ENCODE peak calls at places on chromosomes 3 and 15, in eight cellular contexts. One of them, this sample, is unnamed.

GRCh38 chr15:74382004-74382816 is 14.8 kb upstream of the CYP11A1 start:
- DNase-seq in astrocyte of the spinal cord: peak
- DNase-seq in tibial nerve: peak
- DNase-seq in GM20000: peak
- DNase-seq in colonic mucosa: peak
- DNase-seq in lung: peak
- DNase-seq in fibroblast of the aortic adventitia: peak
- DNase-seq in astrocyte of the cerebellum: peak
- DNase-seq in this sample: peak

GRCh38 chr3:124877617-124878016 is 9.5 kb downstream of the ITGB5 start:
- DNase-seq in lung: no peak
- DNase-seq in fibroblast of the aortic adventitia: no peak
- DNase-seq in astrocyte of the spinal cord: no peak
- DNase-seq in colonic mucosa: no peak
- DNase-seq in astrocyte of the cerebellum: no peak
- DNase-seq in GM20000: no peak
- DNase-seq in tibial nerve: no peak
- DNase-seq in this sample: no peak

GRCh38 chr3:81744366-81744765 is 17.1 kb downstream of the GBE1 start:
- DNase-seq in colonic mucosa: no peak
- DNase-seq in astrocyte of the spinal cord: peak
- DNase-seq in lung: peak
- DNase-seq in astrocyte of the cerebellum: peak
- DNase-seq in fibroblast of the aortic adventitia: peak
- DNase-seq in tibial nerve: peak
- DNase-seq in GM20000: no peak
- DNase-seq in this sample: no peak

GRCh38 chr3:184167786-184168185 is 6.9 kb upstream of the AP2M1 start:
- DNase-seq in tibial nerve: no peak
- DNase-seq in lung: no peak
- DNase-seq in astrocyte of the spinal cord: no peak
- DNase-seq in astrocyte of the cerebellum: no peak
- DNase-seq in fibroblast of the aortic adventitia: no peak
- DNase-seq in colonic mucosa: no peak
- DNase-seq in GM20000: no peak
- DNase-seq in this sample: no peak

GRCh38 chr15:32698773-32699390 is 18.9 kb upstream of the GREM1 start:
- DNase-seq in GM20000: no peak
- DNase-seq in lung: no peak
- DNase-seq in fibroblast of the aortic adventitia: no peak
- DNase-seq in colonic mucosa: no peak
- DNase-seq in astrocyte of the spinal cord: peak
- DNase-seq in astrocyte of the cerebellum: no peak
- DNase-seq in tibial nerve: no peak
- DNase-seq in this sample: no peak

GRCh38 chr3:185732782-185733181 is 92.1 kb downstream of the IGF2BP2 start:
- DNase-seq in astrocyte of the cerebellum: no peak
- DNase-seq in GM20000: no peak
- DNase-seq in tibial nerve: no peak
- DNase-seq in colonic mucosa: no peak
- DNase-seq in lung: no peak
- DNase-seq in fibroblast of the aortic adventitia: peak
- DNase-seq in astrocyte of the spinal cord: peak
- DNase-seq in this sample: peak

GRCh38 chr15:60727260-60727659 is 248.3 kb upstream of the ICE2 start:
- DNase-seq in astrocyte of the cerebellum: no peak
- DNase-seq in astrocyte of the spinal cord: no peak
- DNase-seq in GM20000: no peak
- DNase-seq in lung: no peak
- DNase-seq in fibroblast of the aortic adventitia: no peak
- DNase-seq in colonic mucosa: no peak
- DNase-seq in tibial nerve: no peak
- DNase-seq in this sample: no peak

GRCh38 chr3:46406786-46407611 is at the start of the genes CCR5AS and CCRL2:
- DNase-seq in fibroblast of the aortic adventitia: peak
- DNase-seq in colonic mucosa: peak
- DNase-seq in lung: peak
- DNase-seq in GM20000: peak
- DNase-seq in astrocyte of the spinal cord: peak
- DNase-seq in astrocyte of the cerebellum: no peak
- DNase-seq in tibial nerve: peak
- DNase-seq in this sample: no peak

GRCh38 chr3:12268050-12268449 is 20.8 kb upstream of the PPARG start:
- DNase-seq in astrocyte of the cerebellum: no peak
- DNase-seq in fibroblast of the aortic adventitia: no peak
- DNase-seq in tibial nerve: no peak
- DNase-seq in lung: no peak
- DNase-seq in GM20000: no peak
- DNase-seq in astrocyte of the spinal cord: no peak
- DNase-seq in colonic mucosa: no peak
- DNase-seq in this sample: no peak

GRCh38 chr3:177234121-177234520 is 36.8 kb upstream of the TBL1XR1 start:
- DNase-seq in tibial nerve: no peak
- DNase-seq in GM20000: no peak
- DNase-seq in colonic mucosa: no peak
- DNase-seq in lung: no peak
- DNase-seq in fibroblast of the aortic adventitia: peak
- DNase-seq in astrocyte of the cerebellum: no peak
- DNase-seq in astrocyte of the spinal cord: no peak
- DNase-seq in this sample: no peak

GRCh38 chr3:39378092-39378491 is 5.1 kb upstream of the SLC25A38 start:
- DNase-seq in fibroblast of the aortic adventitia: peak
- DNase-seq in tibial nerve: no peak
- DNase-seq in astrocyte of the spinal cord: peak
- DNase-seq in lung: peak
- DNase-seq in astrocyte of the cerebellum: no peak
- DNase-seq in colonic mucosa: peak
- DNase-seq in GM20000: peak
- DNase-seq in this sample: no peak

GRCh38 chr3:192514081-192514753 is 213.1 kb downstream of the FGF12 start:
- DNase-seq in astrocyte of the spinal cord: peak
- DNase-seq in lung: no peak
- DNase-seq in GM20000: no peak
- DNase-seq in astrocyte of the cerebellum: peak
- DNase-seq in fibroblast of the aortic adventitia: peak
- DNase-seq in colonic mucosa: no peak
- DNase-seq in tibial nerve: no peak
- DNase-seq in this sample: no peak
- TF ChIP-seq CTCF in astrocyte of the spinal cord: no peak
- TF ChIP-seq CTCF in lung: no peak
- TF ChIP-seq CTCF in GM20000: no peak
- TF ChIP-seq CTCF in astrocyte of the cerebellum: peak
- TF ChIP-seq CTCF in fibroblast of the aortic adventitia: no peak
- TF ChIP-seq CTCF in colonic mucosa: no peak
- TF ChIP-seq CTCF in tibial nerve: no peak
- TF ChIP-seq CTCF in this sample: no peak

GRCh38 chr3:30660128-30660525 is 53.7 kb downstream of the TGFBR2 start:
- DNase-seq in colonic mucosa: no peak
- DNase-seq in fibroblast of the aortic adventitia: no peak
- DNase-seq in astrocyte of the spinal cord: no peak
- DNase-seq in astrocyte of the cerebellum: no peak
- DNase-seq in tibial nerve: no peak
- DNase-seq in lung: no peak
- DNase-seq in GM20000: no peak
- DNase-seq in this sample: no peak
- TF ChIP-seq CTCF in colonic mucosa: no peak
- TF ChIP-seq CTCF in fibroblast of the aortic adventitia: no peak
- TF ChIP-seq CTCF in astrocyte of the spinal cord: no peak
- TF ChIP-seq CTCF in astrocyte of the cerebellum: no peak
- TF ChIP-seq CTCF in tibial nerve: no peak
- TF ChIP-seq CTCF in lung: no peak
- TF ChIP-seq CTCF in GM20000: no peak
- TF ChIP-seq CTCF in this sample: no peak

GRCh38 chr15:65927545-65927944 is 58.3 kb downstream of the RAB11A start:
- DNase-seq in GM20000: no peak
- DNase-seq in fibroblast of the aortic adventitia: no peak
- DNase-seq in astrocyte of the spinal cord: no peak
- DNase-seq in lung: no peak
- DNase-seq in colonic mucosa: no peak
- DNase-seq in tibial nerve: no peak
- DNase-seq in astrocyte of the cerebellum: no peak
- DNase-seq in this sample: no peak
- TF ChIP-seq CTCF in GM20000: no peak
- TF ChIP-seq CTCF in fibroblast of the aortic adventitia: peak
- TF ChIP-seq CTCF in astrocyte of the spinal cord: peak
- TF ChIP-seq CTCF in lung: no peak
- TF ChIP-seq CTCF in colonic mucosa: no peak
- TF ChIP-seq CTCF in tibial nerve: no peak
- TF ChIP-seq CTCF in astrocyte of the cerebellum: peak
- TF ChIP-seq CTCF in this sample: no peak

DNA sequence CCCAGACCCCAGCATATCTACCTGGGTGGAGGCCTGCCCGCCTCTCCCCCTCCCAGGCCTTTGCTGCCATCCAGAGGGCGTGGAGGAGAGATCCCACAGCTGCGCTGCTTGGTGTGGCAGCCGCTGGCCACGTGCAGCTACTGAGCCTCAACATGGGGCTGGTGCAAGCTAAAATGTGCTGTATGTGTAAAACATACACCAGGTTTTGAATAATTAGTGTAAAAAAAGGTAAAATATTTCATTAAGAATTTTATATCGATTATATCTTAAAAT is 95.8 kb downstream of the SEC22A start:
- DNase-seq in fibroblast of the aortic adventitia: no peak
- DNase-seq in astrocyte of the spinal cord: no peak
- DNase-seq in colonic mucosa: no peak
- DNase-seq in lung: no peak
- DNase-seq in astrocyte of the cerebellum: no peak
- DNase-seq in GM20000: no peak
- DNase-seq in tibial nerve: no peak
- DNase-seq in this sample: no peak
- TF ChIP-seq CTCF in fibroblast of the aortic adventitia: no peak
- TF ChIP-seq CTCF in astrocyte of the spinal cord: no peak
- TF ChIP-seq CTCF in colonic mucosa: no peak
- TF ChIP-seq CTCF in lung: no peak
- TF ChIP-seq CTCF in astrocyte of the cerebellum: no peak
- TF ChIP-seq CTCF in GM20000: no peak
- TF ChIP-seq CTCF in tibial nerve: no peak
- TF ChIP-seq CTCF in this sample: peak

DNA sequence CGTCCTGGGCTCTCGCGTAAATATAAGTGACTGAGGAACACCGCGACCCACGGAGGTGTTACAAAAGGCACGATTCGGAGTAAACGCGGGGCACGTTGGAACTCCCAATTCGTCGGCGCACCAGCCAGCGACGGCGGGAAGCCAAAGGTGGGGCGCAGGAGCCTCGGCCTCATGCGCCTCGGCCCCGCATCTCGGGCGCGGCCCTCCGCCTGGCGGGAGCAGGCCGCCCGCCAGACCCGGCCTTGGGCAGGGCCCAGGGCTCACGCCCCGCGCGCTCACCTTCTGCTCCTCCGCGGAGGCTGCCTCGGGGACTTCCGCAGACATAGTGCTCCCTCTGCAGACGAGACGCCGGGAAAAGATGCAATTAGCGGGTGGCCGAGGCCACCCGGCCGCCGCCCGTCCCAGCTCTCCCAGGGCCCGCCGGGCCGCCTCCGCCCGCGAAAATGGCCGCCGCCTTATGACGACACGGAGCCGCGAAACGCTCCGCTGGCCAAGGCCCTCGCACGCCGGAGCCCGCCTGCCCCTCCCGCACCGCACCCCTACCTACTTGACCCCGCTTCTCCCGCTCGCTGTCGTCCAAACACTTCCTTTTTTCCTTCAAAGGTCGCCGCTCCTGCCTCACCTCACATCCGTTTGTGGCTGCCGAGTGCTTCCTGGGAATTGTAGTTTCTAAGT is at the start of gene ARPP19:
- DNase-seq in astrocyte of the cerebellum: peak
- DNase-seq in astrocyte of the spinal cord: peak
- DNase-seq in GM20000: peak
- DNase-seq in tibial nerve: peak
- DNase-seq in colonic mucosa: peak
- DNase-seq in lung: peak
- DNase-seq in fibroblast of the aortic adventitia: peak
- DNase-seq in this sample: peak
- TF ChIP-seq CTCF in astrocyte of the cerebellum: peak
- TF ChIP-seq CTCF in astrocyte of the spinal cord: no peak
- TF ChIP-seq CTCF in GM20000: peak
- TF ChIP-seq CTCF in tibial nerve: peak
- TF ChIP-seq CTCF in colonic mucosa: no peak
- TF ChIP-seq CTCF in lung: no peak
- TF ChIP-seq CTCF in fibroblast of the aortic adventitia: no peak
- TF ChIP-seq CTCF in this sample: peak

GRCh38 chr15:52282418-52282817 is 13.2 kb downstream of the MYO5C start:
- DNase-seq in astrocyte of the cerebellum: no peak
- DNase-seq in GM20000: no peak
- DNase-seq in lung: no peak
- DNase-seq in tibial nerve: no peak
- DNase-seq in colonic mucosa: no peak
- DNase-seq in fibroblast of the aortic adventitia: no peak
- DNase-seq in astrocyte of the spinal cord: no peak
- DNase-seq in this sample: no peak

GRCh38 chr15:52281085-52282035 is 14.2 kb downstream of the MYO5C start:
- DNase-seq in fibroblast of the aortic adventitia: no peak
- DNase-seq in lung: no peak
- DNase-seq in tibial nerve: no peak
- DNase-seq in colonic mucosa: no peak
- DNase-seq in astrocyte of the spinal cord: no peak
- DNase-seq in GM20000: no peak
- DNase-seq in astrocyte of the cerebellum: no peak
- DNase-seq in this sample: no peak

GRCh38 chr15:52283281-52283680 is 12.3 kb downstream of the MYO5C start:
- DNase-seq in astrocyte of the cerebellum: no peak
- DNase-seq in fibroblast of the aortic adventitia: no peak
- DNase-seq in lung: no peak
- DNase-seq in tibial nerve: no peak
- DNase-seq in astrocyte of the spinal cord: no peak
- DNase-seq in colonic mucosa: no peak
- DNase-seq in GM20000: no peak
- DNase-seq in this sample: no peak

GRCh38 chr15:52278636-52279367 is 16.8 kb downstream of the MYO5C start:
- DNase-seq in tibial nerve: no peak
- DNase-seq in GM20000: no peak
- DNase-seq in astrocyte of the spinal cord: no peak
- DNase-seq in colonic mucosa: no peak
- DNase-seq in lung: no peak
- DNase-seq in fibroblast of the aortic adventitia: no peak
- DNase-seq in astrocyte of the cerebellum: no peak
- DNase-seq in this sample: no peak

GRCh38 chr15:52280326-52281084 is 15.1 kb downstream of the MYO5C start:
- DNase-seq in colonic mucosa: no peak
- DNase-seq in astrocyte of the spinal cord: no peak
- DNase-seq in lung: no peak
- DNase-seq in fibroblast of the aortic adventitia: no peak
- DNase-seq in tibial nerve: no peak
- DNase-seq in GM20000: no peak
- DNase-seq in astrocyte of the cerebellum: no peak
- DNase-seq in this sample: no peak
- TF ChIP-seq CTCF in colonic mucosa: no peak
- TF ChIP-seq CTCF in astrocyte of the spinal cord: no peak
- TF ChIP-seq CTCF in lung: no peak
- TF ChIP-seq CTCF in fibroblast of the aortic adventitia: no peak
- TF ChIP-seq CTCF in tibial nerve: no peak
- TF ChIP-seq CTCF in GM20000: no peak
- TF ChIP-seq CTCF in astrocyte of the cerebellum: no peak
- TF ChIP-seq CTCF in this sample: no peak

This sample was measured in RWPE2.